ENCODE peak calls at places on chromosomes 11 and 22, in five cellular contexts. S is mammary epithelial cell, J is HepG2, D is K562, E is fibroblast of lung. I is an unnamed sample. For H3K4me1 and H3K9me3, the result is how much of the 10 kb centered on the place peaks cover.

GRCh38 chr11:19453893-19454292 is 213.1 kb upstream of the E2F8 start:
- DNase-seq in S (peak), J (no peak), D (no peak), E (peak), I (no peak)

GRCh38 chr11:199782-200181 is 6.9 kb downstream of the SCGB1C1 start:
- DNase-seq in S (no peak), J (no peak), D (no peak), E (no peak), I (peak)

GRCh38 chr22:43269325-43270040 is 73.7 kb downstream of the SCUBE1 start:
- DNase-seq in S (no peak), J (no peak), D (no peak), E (no peak), I (no peak)

GRCh38 chr11:107931206-107931605 is 3.0 kb downstream of the RAB39A start:
- DNase-seq in S (no peak), J (no peak), D (no peak), E (no peak), I (no peak)

GRCh38 chr11:61972796-61973602 is 5.6 kb upstream of the FTH1 start:
- DNase-seq in S (peak), J (peak), D (no peak), E (no peak), I (no peak)

GRCh38 chr22:48936391-48936790 is 891.3 kb downstream of the BRD1 start:
- DNase-seq in S (no peak), J (no peak), D (no peak), E (no peak), I (no peak)

GRCh38 chr11:64060861-64061444 is 25.2 kb downstream of the FLRT1 start:
- DNase-seq in S (no peak), J (no peak), D (peak), E (peak), I (peak)

GRCh38 chr22:48568736-48569330 is 1258.8 kb downstream of the BRD1 start:
- DNase-seq in S (no peak), J (no peak), D (no peak), E (no peak), I (no peak)

GRCh38 chr22:22103078-22103593 is 120.5 kb upstream of the TOP3B start:
- DNase-seq in S (no peak), J (no peak), D (peak), E (no peak), I (peak)

GRCh38 chr22:39169797-39170466 is 17.5 kb upstream of the CBX7 start:
- DNase-seq in S (no peak), J (no peak), D (no peak), E (no peak), I (no peak)

GRCh38 chr11:91305402-91305801 is 919.2 kb upstream of the FAT3 start:
- DNase-seq in S (no peak), J (no peak), D (no peak), E (no peak), I (no peak)

GRCh38 chr22:18057568-18058209 is 20.1 kb upstream of the PEX26 start:
- DNase-seq in S (peak), J (peak), D (peak), E (peak), I (peak)

GRCh38 chr22:29998627-29999026 is 81.6 kb upstream of the HORMAD2 start:
- DNase-seq in S (no peak), J (no peak), D (peak), E (no peak), I (peak)

GRCh38 chr11:117834068-117834810 is 9.7 kb upstream of the FXYD2 start:
- DNase-seq in S (no peak), J (no peak), D (no peak), E (no peak), I (no peak)

GRCh38 chr11:103541186-103541795 is 432.1 kb downstream of the DYNC2H1 start:
- DNase-seq in S (peak), J (no peak), D (no peak), E (no peak), I (peak)

GRCh38 chr22:46451741-46452140 is 85.7 kb downstream of the CELSR1 start:
- DNase-seq in S (no peak), J (no peak), D (no peak), E (no peak), I (no peak)

GRCh38 chr11:60906132-60906972 is at the start of gene PRPF19:
- DNase-seq in S (peak), J (peak), D (peak), E (peak), I (peak)

GRCh38 chr11:101583180-101584128 is at the start of gene TRPC6:
- DNase-seq in S (peak), J (no peak), D (no peak), E (peak), I (no peak)

GRCh38 chr11:25065711-25066110 is 568.9 kb downstream of the LUZP2 start:
- DNase-seq in S (peak), J (no peak), D (no peak), E (peak), I (no peak)

GRCh38 chr22:29716814-29717213 is 3.0 kb upstream of the CABP7 start:
- DNase-seq in S (peak), J (peak), D (peak), E (peak), I (peak)

GRCh38 chr11:34343153-34343552 is 14.7 kb downstream of the ABTB2 start:
- DNase-seq in S (peak), J (no peak), D (no peak), E (peak), I (no peak)

GRCh38 chr11:64675417-64676252 is 47.4 kb downstream of the NRXN2 start:
- DNase-seq in S (peak), J (no peak), D (no peak), E (peak), I (no peak)

GRCh38 chr11:73157141-73158010 is 15.3 kb upstream of the FCHSD2 start:
- DNase-seq in S (no peak), J (peak), D (no peak), E (peak), I (peak)

GRCh38 chr11:46693597-46694012 is 6.8 kb downstream of the ARHGAP1 start:
- DNase-seq in S (peak), J (no peak), D (no peak), E (peak), I (no peak)

GRCh38 chr11:64784813-64785581 is 6.7 kb upstream of the SF1 start:
- DNase-seq in S (no peak), J (no peak), D (no peak), E (no peak), I (no peak)

GRCh38 chr11:6634534-6634933 is 15.3 kb upstream of the TPP1 start:
- DNase-seq in S (no peak), J (no peak), D (no peak), E (no peak), I (no peak)

GRCh38 chr11:60756307-60757032 is at the start of gene MS4A15:
- DNase-seq in S (peak), J (peak), D (peak), E (peak), I (peak)

GRCh38 chr11:96627379-96627778 is 237.6 kb downstream of the JRKL start:
- DNase-seq in S (no peak), J (no peak), D (no peak), E (no peak), I (no peak)

GRCh38 chr11:117239295-117239694 is 6.8 kb downstream of the RNF214 start:
- DNase-seq in S (peak), J (no peak), D (no peak), E (peak), I (no peak)

GRCh38 chr22:45870011-45870410 is 107.0 kb downstream of the WNT7B start:
- DNase-seq in S (no peak), J (no peak), D (no peak), E (no peak), I (no peak)

GRCh38 chr22:42937164-42937854 is 77.6 kb downstream of the PACSIN2 start:
- DNase-seq in S (peak), J (no peak), D (peak), E (peak), I (peak)

GRCh38 chr11:571802-572185 is 4.5 kb upstream of the PHRF1 start:
- DNase-seq in S (no peak), J (no peak), D (no peak), E (no peak), I (no peak)

GRCh38 chr11:396511-396947 is 2.5 kb downstream of the PKP3 start:
- DNase-seq in S (no peak), J (peak), D (no peak), E (peak), I (no peak)

GRCh38 chr11:120326228-120326627 is 1.1 kb downstream of the TLCD5 start:
- DNase-seq in S (no peak), J (peak), D (no peak), E (peak), I (no peak)

GRCh38 chr11:30521297-30522071 is 64.7 kb downstream of the MPPED2 start:
- DNase-seq in S (no peak), J (no peak), D (no peak), E (no peak), I (no peak)

GRCh38 chr11:102312656-102313055 is 4.6 kb upstream of the BIRC3 start:
- DNase-seq in S (no peak), J (no peak), D (no peak), E (no peak), I (no peak)

GRCh38 chr22:22080270-22080669 is 97.7 kb upstream of the TOP3B start:
- DNase-seq in S (no peak), J (no peak), D (no peak), E (no peak), I (no peak)

GRCh38 chr22:43829448-43829821 is 17.3 kb upstream of the EFCAB6 start:
- DNase-seq in S (no peak), J (no peak), D (no peak), E (peak), I (no peak)

GRCh38 chr11:12124306-12124705 is 13.9 kb downstream of the MICAL2 start:
- DNase-seq in S (no peak), J (no peak), D (no peak), E (no peak), I (no peak)

GRCh38 chr11:12127206-12127898 is 17.0 kb downstream of the MICAL2 start:
- DNase-seq in S (no peak), J (no peak), D (no peak), E (no peak), I (no peak)

GRCh38 chr11:12128191-12128841 is 17.9 kb downstream of the MICAL2 start:
- DNase-seq in S (no peak), J (no peak), D (no peak), E (no peak), I (no peak)

GRCh38 chr11:12125609-12126149 is 15.3 kb downstream of the MICAL2 start:
- DNase-seq in S (peak), J (no peak), D (no peak), E (peak), I (no peak)

DNA sequence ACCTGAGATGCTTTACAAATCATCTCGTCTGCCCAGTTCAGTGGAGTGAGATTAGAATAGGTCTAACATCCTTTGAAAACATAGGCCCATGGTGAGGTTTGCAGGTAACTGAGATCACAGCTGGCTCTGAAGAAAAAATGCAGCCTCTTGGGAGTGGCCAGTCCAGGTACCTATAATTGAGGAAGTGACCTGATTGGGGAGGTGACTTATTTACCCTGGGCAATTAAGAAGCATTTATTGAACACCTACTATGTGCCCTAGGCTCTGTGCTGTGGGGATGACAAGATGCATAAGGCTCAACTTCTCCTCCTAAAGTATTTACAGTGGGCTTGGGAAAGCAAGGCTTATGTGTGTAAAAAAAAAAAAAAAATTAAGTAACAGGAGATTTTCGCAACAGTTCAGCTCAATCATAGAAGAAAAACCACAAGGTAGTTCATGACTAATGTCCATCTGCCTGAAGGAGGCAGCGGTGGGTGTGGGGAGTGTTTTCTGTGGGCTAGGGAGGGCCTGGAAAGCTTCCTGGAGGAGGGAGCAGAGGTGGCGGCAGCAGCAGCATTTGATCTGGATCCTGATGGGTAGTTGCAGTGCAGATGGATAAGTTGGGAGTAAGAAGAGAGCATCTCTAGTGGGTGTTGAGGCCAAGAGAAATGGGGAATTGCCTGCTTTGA is 16.1 kb downstream of the MICAL2 start:
- DNase-seq in S (peak), J (no peak), D (no peak), E (peak), I (no peak)
- H3K4me1 ChIP-seq in S (half or more), J (under half), D (under half), E (under half), I (under half)

GRCh38 chr22:23689414-23689813 is 1.4 kb upstream of the RGL4 start:
- DNase-seq in S (no peak), J (no peak), D (no peak), E (no peak), I (no peak)
- H3K4me3 ChIP-seq in S (no peak), J (no peak), D (no peak), E (no peak), I (no peak)

GRCh38 chr11:2346014-2346413 is 31.1 kb upstream of the CD81 start:
- DNase-seq in S (no peak), J (no peak), D (no peak), E (no peak), I (no peak)

GRCh38 chr11:2345050-2345449 is 32.1 kb upstream of the CD81 start:
- DNase-seq in S (no peak), J (no peak), D (no peak), E (no peak), I (no peak)

GRCh38 chr11:2342557-2342956 is 34.6 kb upstream of the CD81 start:
- DNase-seq in S (no peak), J (no peak), D (no peak), E (no peak), I (no peak)

GRCh38 chr11:2342981-2343380 is 34.1 kb upstream of the CD81 start:
- DNase-seq in S (peak), J (no peak), D (no peak), E (no peak), I (no peak)

GRCh38 chr11:2343502-2343901 is 33.6 kb upstream of the CD81 start:
- DNase-seq in S (no peak), J (no peak), D (no peak), E (no peak), I (no peak)
- H3K9me3 ChIP-seq in S (under half), J (under half), D (under half), E (under half), I (under half)

GRCh38 chr22:24161909-24162308 is 19.4 kb upstream of the SUSD2 start:
- DNase-seq in S (no peak), J (no peak), D (no peak), E (no peak), I (no peak)

GRCh38 chr22:24157783-24158170 is 23.5 kb upstream of the SUSD2 start:
- DNase-seq in S (no peak), J (no peak), D (no peak), E (peak), I (no peak)

GRCh38 chr22:24160546-24160945 is 20.7 kb upstream of the SUSD2 start:
- DNase-seq in S (no peak), J (no peak), D (no peak), E (no peak), I (no peak)

GRCh38 chr22:24161485-24161884 is 19.8 kb upstream of the SUSD2 start:
- DNase-seq in S (no peak), J (no peak), D (no peak), E (no peak), I (no peak)

GRCh38 chr22:24159650-24160049 is 21.6 kb upstream of the SUSD2 start:
- DNase-seq in S (no peak), J (no peak), D (no peak), E (no peak), I (no peak)
- H3K4me1 ChIP-seq in S (under half), J (under half), D (under half), E (under half), I (under half)

GRCh38 chr22:41360126-41360525 is 21.6 kb upstream of the TEF start:
- DNase-seq in S (no peak), J (peak), D (no peak), E (no peak), I (no peak)
- H3K4me3 ChIP-seq in S (no peak), J (no peak), D (no peak), E (no peak), I (no peak)

DNA sequence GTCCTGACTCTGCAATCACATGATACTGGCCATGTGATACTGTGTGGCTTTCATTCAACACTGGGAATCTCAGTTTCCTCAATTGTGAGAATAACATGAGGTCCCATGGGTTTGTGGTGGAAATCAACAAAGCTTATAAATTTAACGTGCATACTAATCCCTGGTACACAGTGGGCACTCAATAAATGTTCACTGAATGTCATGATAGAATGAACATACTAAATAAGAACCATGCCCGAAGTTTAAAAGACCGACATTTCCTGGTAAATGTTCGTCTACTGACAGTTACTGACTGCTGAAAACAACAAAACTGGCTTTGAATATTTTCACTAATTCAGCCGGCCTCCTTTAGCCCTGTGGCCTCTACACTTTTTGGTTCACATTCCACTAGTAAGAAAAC is 62.3 kb upstream of the CCT8L2 start:
- DNase-seq in S (no peak), J (no peak), D (no peak), E (no peak), I (no peak)
- H3K9me3 ChIP-seq in S (under half), J (under half), D (under half), E (under half), I (under half)

GRCh38 chr11:68354181-68354872 is 41.9 kb downstream of the LRP5 start:
- DNase-seq in S (peak), J (no peak), D (no peak), E (peak), I (no peak)

GRCh38 chr11:68353669-68354068 is 41.3 kb downstream of the LRP5 start:
- DNase-seq in S (no peak), J (no peak), D (no peak), E (no peak), I (no peak)

GRCh38 chr11:68358416-68358815 is 46.0 kb downstream of the LRP5 start:
- DNase-seq in S (no peak), J (no peak), D (no peak), E (peak), I (no peak)

GRCh38 chr11:68355471-68355870 is 43.1 kb downstream of the LRP5 start:
- DNase-seq in S (no peak), J (no peak), D (no peak), E (no peak), I (no peak)

GRCh38 chr11:68357568-68357967 is 45.2 kb downstream of the LRP5 start:
- DNase-seq in S (no peak), J (no peak), D (no peak), E (no peak), I (no peak)
- H3K4me1 ChIP-seq in S (under half), J (under half), D (under half), E (under half), I (under half)

I was measured in OCI-LY7.